ENCODE peak calls at places on chromosomes 11 and 22, in six cellular contexts. H is gastrocnemius medialis, U is spleen, M is adrenal gland, J is nephron progenitor cell, W is GM06990. R is an unnamed sample.

GRCh38 chr22:17199131-17199731 is 20.0 kb downstream of the ADA2 start:
- DNase-seq in H (peak; percentile 13), U (no peak), M (peak; percentile 22), J (peak; percentile 65), W (no peak), R (no peak)

GRCh38 chr11:10302744-10303557 is 1.9 kb upstream of the ADM start:
- DNase-seq in H (peak; percentile 77), U (peak; percentile 96), M (peak; percentile 91), J (peak; percentile 61), W (peak; percentile 54), R (peak; percentile 60)

GRCh38 chr11:113806403-113806802 is 26.8 kb downstream of the CLDN25 start:
- DNase-seq in H (no peak), U (no peak), M (no peak), J (peak; percentile 30), W (no peak), R (peak; percentile 45)

GRCh38 chr11:114877976-114878375 is 199.6 kb downstream of the NXPE2 start:
- DNase-seq in H (no peak), U (no peak), M (no peak), J (no peak), W (no peak), R (no peak)

GRCh38 chr11:11016123-11016522 is 158.3 kb upstream of the ZBED5 start:
- DNase-seq in H (no peak), U (no peak), M (no peak), J (no peak), W (no peak), R (no peak)

GRCh38 chr22:35104491-35104890 is 38.5 kb downstream of the ISX start:
- DNase-seq in H (no peak), U (no peak), M (no peak), J (no peak), W (no peak), R (no peak)

GRCh38 chr11:67269401-67270255 is 3.4 kb downstream of the GRK2 start:
- DNase-seq in H (no peak), U (peak; percentile 84), M (peak; percentile 31), J (no peak), W (no peak), R (no peak)

GRCh38 chr11:32870676-32871075 is 21.9 kb upstream of the QSER1 start:
- DNase-seq in H (no peak), U (no peak), M (no peak), J (peak; percentile 21), W (no peak), R (peak; percentile 27)

GRCh38 chr11:3074912-3075589 is 17.8 kb upstream of the CARS1 start:
- DNase-seq in H (no peak), U (no peak), M (no peak), J (no peak), W (no peak), R (no peak)

GRCh38 chr11:45736424-45736823 is 68.5 kb upstream of the SLC35C1 start:
- DNase-seq in H (peak; percentile 86), U (no peak), M (no peak), J (no peak), W (no peak), R (no peak)

GRCh38 chr11:87290304-87290922 is 252.7 kb downstream of the TMEM135 start:
- DNase-seq in H (no peak), U (no peak), M (no peak), J (peak; percentile 11), W (no peak), R (peak; percentile 49)

GRCh38 chr11:31655483-31655882 is 145.9 kb downstream of the ELP4 start:
- DNase-seq in H (no peak), U (no peak), M (no peak), J (no peak), W (no peak), R (no peak)

GRCh38 chr11:48088682-48089050 is 108.3 kb downstream of the PTPRJ start:
- DNase-seq in H (no peak), U (no peak), M (no peak), J (no peak), W (no peak), R (no peak)

GRCh38 chr22:25176175-25176574 is 23.5 kb upstream of the CRYBB3 start:
- DNase-seq in H (no peak), U (no peak), M (no peak), J (no peak), W (no peak), R (no peak)

GRCh38 chr11:76654310-76654851 is 16.2 kb downstream of the LRRC32 start:
- DNase-seq in H (no peak), U (no peak), M (no peak), J (no peak), W (no peak), R (no peak)

GRCh38 chr11:11608783-11609232 is 13.0 kb downstream of the GALNT18 start:
- DNase-seq in H (no peak), U (no peak), M (no peak), J (no peak), W (no peak), R (no peak)

GRCh38 chr11:132296946-132297610 is 926.7 kb downstream of the NTM start:
- DNase-seq in H (no peak), U (no peak), M (no peak), J (no peak), W (no peak), R (no peak)

GRCh38 chr22:43013355-43014061 is 1.4 kb downstream of the PACSIN2 start:
- DNase-seq in H (peak; percentile 60), U (no peak), M (no peak), J (no peak), W (no peak), R (no peak)

GRCh38 chr11:72848846-72849466 is 34.7 kb downstream of the ATG16L2 start:
- DNase-seq in H (no peak), U (no peak), M (no peak), J (no peak), W (no peak), R (peak; percentile 34)
- TF ChIP-seq CTCF in H (peak; percentile 23), U (peak; percentile 38), M (peak; percentile 62), J (peak; percentile 68), W (peak; percentile 37), R (peak; percentile 19)

DNA sequence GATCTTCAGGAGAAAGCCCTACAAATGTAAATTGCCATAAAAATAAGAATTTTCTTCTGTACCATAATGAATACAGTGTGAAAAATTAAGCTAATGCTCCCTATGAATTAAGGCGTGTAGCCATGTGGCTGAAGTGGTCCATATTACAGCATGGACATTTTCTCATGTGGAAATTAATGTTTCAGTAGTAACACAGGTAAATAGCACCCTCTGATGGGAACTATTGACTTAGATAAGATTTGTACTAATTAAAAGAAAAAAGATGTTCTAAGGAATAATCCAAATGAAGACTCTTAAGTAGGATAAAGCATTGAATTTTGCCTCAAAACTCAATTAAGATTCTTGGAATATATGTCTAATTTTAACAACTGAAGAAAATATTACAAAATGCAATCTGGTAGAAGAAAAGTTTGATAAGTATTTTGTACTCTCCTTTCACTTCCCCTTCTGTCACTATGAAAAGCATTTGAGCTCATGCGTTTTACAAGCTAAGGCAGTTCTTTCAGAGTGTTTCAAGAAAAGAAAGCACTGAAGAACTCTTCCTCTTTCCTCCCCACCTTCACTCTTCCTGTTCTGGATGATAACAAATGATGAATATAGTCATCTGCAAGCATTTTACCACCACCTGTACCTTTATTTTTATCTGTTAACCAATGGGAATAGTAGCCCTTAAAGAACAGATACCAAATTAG is 9.9 kb upstream of the OR8D2 start:
- DNase-seq in H (no peak), U (no peak), M (no peak), J (no peak), W (peak; percentile 51), R (peak; percentile 10)
- TF ChIP-seq CTCF in H (no peak), U (peak; percentile 21), M (peak; percentile 23), J (no peak), W (no peak), R (no peak)

GRCh38 chr11:33984682-33985389 is 66.7 kb upstream of the CAPRIN1 start:
- DNase-seq in H (no peak), U (no peak), M (no peak), J (no peak), W (no peak), R (no peak)
- TF ChIP-seq CTCF in H (no peak), U (no peak), M (no peak), J (no peak), W (peak; percentile 21), R (no peak)

DNA sequence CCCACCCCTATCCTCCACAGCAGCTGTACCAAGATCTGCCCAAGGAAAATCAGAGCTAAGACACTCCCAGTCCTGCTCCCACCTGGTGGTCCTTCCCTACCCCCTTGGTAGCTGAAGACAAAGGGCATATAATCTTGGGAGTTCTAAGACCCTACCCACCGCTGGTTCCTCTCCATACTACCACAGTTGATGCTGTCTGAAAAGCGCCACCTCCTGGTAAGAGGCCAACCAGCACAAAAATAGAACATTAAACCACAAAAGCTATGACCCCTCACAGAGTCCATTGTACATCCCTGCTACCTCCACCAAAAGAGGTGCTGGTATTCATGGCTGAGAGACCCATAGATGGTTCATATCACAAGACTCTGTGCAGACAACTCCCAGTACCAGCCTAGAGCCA is 161.5 kb upstream of the ARHGAP42 start:
- DNase-seq in H (no peak), U (no peak), M (no peak), J (no peak), W (no peak), R (no peak)
- TF ChIP-seq CTCF in H (no peak), U (no peak), M (no peak), J (no peak), W (peak; percentile 45), R (peak; percentile 12)

DNA sequence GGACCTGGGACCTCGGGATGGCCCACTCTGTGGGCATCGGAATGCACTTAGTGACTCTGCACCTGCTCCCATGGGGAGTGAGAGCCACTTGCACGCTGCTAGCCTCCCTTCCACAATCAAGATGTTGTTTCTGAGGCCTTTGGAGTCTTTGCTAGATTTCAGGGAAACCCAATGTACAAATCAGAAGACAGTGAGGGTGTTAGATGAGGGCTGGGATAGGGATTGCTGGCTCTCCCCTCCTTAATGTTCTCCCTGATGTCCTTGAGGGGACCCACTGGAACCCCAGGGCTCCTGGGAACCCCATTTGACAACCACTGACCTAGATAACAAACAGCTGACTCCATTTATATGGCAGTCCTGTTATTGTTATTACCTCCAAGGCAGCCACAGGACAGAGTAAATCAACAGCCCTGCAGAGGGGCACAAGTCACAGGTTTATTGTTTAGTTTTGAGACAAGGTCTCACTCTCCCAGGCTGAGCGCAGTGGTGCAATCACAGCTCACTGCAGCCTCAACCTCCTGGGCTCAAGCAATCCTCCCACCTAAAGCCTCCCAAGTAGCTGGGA is 31.3 kb upstream of the COMT start:
- DNase-seq in H (no peak), U (no peak), M (no peak), J (no peak), W (no peak), R (no peak)
- TF ChIP-seq CTCF in H (no peak), U (no peak), M (no peak), J (no peak), W (no peak), R (no peak)

GRCh38 chr22:32385681-32386080 is 26.4 kb downstream of the RTCB start:
- DNase-seq in H (no peak), U (no peak), M (no peak), J (no peak), W (no peak), R (no peak)

GRCh38 chr22:32395107-32395506 is 16.9 kb downstream of the RTCB start:
- DNase-seq in H (no peak), U (no peak), M (no peak), J (no peak), W (no peak), R (no peak)

DNA sequence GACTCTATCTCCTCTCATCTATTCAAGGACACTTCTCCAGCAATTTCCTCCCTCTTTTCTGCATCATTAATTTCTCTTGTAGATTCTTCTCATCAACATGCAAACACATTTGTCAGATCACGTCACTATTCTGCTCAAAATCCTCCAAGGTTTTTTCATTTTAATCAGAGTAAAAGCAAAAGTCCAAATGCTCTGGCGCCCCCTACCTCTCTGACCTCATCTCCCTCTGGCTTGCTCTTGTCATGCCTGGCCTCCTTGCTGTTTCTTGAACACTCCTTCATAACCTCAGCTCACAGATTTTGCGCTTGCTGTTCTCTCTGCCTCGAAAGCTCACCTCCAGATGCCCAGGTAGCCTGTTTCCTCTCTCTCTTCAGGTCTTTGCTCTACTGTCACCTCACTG is 22.4 kb downstream of the RTCB start:
- DNase-seq in H (no peak), U (no peak), M (no peak), J (peak; percentile 42), W (no peak), R (no peak)
- TF ChIP-seq CTCF in H (no peak), U (no peak), M (peak; percentile 30), J (peak; percentile 46), W (peak; percentile 42), R (peak; percentile 17)